ENCODE peak calls at places on chromosomes 3 and 15, in four cellular contexts. One of them, this sample, is unnamed.

GRCh38 chr3:11188231-11188630 is 33.9 kb downstream of the HRH1 start:
- DNase-seq in choroid plexus epithelial cell: no peak
- DNase-seq in esophagus muscularis mucosa: no peak
- DNase-seq in fibroblast of pulmonary artery: no peak
- DNase-seq in this sample: no peak

GRCh38 chr3:113867506-113867905 is 28.9 kb downstream of the GRAMD1C start:
- DNase-seq in choroid plexus epithelial cell: peak; percentile 15
- DNase-seq in esophagus muscularis mucosa: no peak
- DNase-seq in fibroblast of pulmonary artery: peak; percentile 7
- DNase-seq in this sample: no peak

GRCh38 chr3:129890891-129891290 is 2.6 kb downstream of the TMCC1 start:
- DNase-seq in choroid plexus epithelial cell: no peak
- DNase-seq in esophagus muscularis mucosa: no peak
- DNase-seq in fibroblast of pulmonary artery: no peak
- DNase-seq in this sample: no peak

GRCh38 chr3:159837725-159838124 is 150.9 kb upstream of the IL12A start:
- DNase-seq in choroid plexus epithelial cell: no peak
- DNase-seq in esophagus muscularis mucosa: no peak
- DNase-seq in fibroblast of pulmonary artery: no peak
- DNase-seq in this sample: no peak

GRCh38 chr3:195410546-195410945 is 32.3 kb downstream of the ACAP2 start:
- DNase-seq in choroid plexus epithelial cell: no peak
- DNase-seq in esophagus muscularis mucosa: no peak
- DNase-seq in fibroblast of pulmonary artery: no peak
- DNase-seq in this sample: no peak

GRCh38 chr3:147813256-147813655 is 404.1 kb downstream of the ZIC1 start:
- DNase-seq in choroid plexus epithelial cell: no peak
- DNase-seq in esophagus muscularis mucosa: no peak
- DNase-seq in fibroblast of pulmonary artery: no peak
- DNase-seq in this sample: no peak

GRCh38 chr15:57025264-57025939 is 107.0 kb downstream of the TCF12 start:
- DNase-seq in choroid plexus epithelial cell: peak; percentile 67
- DNase-seq in esophagus muscularis mucosa: no peak
- DNase-seq in fibroblast of pulmonary artery: peak; percentile 66
- DNase-seq in this sample: no peak

GRCh38 chr3:129343643-129344360 is 65.1 kb downstream of the HMCES start:
- DNase-seq in choroid plexus epithelial cell: peak; percentile 33
- DNase-seq in esophagus muscularis mucosa: no peak
- DNase-seq in fibroblast of pulmonary artery: peak; percentile 30
- DNase-seq in this sample: no peak

GRCh38 chr3:123546133-123546755 is 38.6 kb downstream of the HACD2 start:
- DNase-seq in choroid plexus epithelial cell: peak; percentile 75
- DNase-seq in esophagus muscularis mucosa: no peak
- DNase-seq in fibroblast of pulmonary artery: peak; percentile 24
- DNase-seq in this sample: no peak

GRCh38 chr3:69086133-69086722 is 1.5 kb downstream of the ARL6IP5 start:
- DNase-seq in choroid plexus epithelial cell: peak; percentile 97
- DNase-seq in esophagus muscularis mucosa: peak; percentile 97
- DNase-seq in fibroblast of pulmonary artery: peak; percentile 95
- DNase-seq in this sample: no peak

GRCh38 chr3:10813425-10813824 is 2.6 kb upstream of the SLC6A11 start:
- DNase-seq in choroid plexus epithelial cell: no peak
- DNase-seq in esophagus muscularis mucosa: no peak
- DNase-seq in fibroblast of pulmonary artery: no peak
- DNase-seq in this sample: no peak

GRCh38 chr3:15535757-15536156 is 14.3 kb upstream of the COLQ start:
- DNase-seq in choroid plexus epithelial cell: peak; percentile 26
- DNase-seq in esophagus muscularis mucosa: no peak
- DNase-seq in fibroblast of pulmonary artery: no peak
- DNase-seq in this sample: no peak

GRCh38 chr3:26236511-26236910 is 386.1 kb upstream of the LRRC3B start:
- DNase-seq in choroid plexus epithelial cell: no peak
- DNase-seq in esophagus muscularis mucosa: no peak
- DNase-seq in fibroblast of pulmonary artery: peak; percentile 4
- DNase-seq in this sample: no peak

DNA sequence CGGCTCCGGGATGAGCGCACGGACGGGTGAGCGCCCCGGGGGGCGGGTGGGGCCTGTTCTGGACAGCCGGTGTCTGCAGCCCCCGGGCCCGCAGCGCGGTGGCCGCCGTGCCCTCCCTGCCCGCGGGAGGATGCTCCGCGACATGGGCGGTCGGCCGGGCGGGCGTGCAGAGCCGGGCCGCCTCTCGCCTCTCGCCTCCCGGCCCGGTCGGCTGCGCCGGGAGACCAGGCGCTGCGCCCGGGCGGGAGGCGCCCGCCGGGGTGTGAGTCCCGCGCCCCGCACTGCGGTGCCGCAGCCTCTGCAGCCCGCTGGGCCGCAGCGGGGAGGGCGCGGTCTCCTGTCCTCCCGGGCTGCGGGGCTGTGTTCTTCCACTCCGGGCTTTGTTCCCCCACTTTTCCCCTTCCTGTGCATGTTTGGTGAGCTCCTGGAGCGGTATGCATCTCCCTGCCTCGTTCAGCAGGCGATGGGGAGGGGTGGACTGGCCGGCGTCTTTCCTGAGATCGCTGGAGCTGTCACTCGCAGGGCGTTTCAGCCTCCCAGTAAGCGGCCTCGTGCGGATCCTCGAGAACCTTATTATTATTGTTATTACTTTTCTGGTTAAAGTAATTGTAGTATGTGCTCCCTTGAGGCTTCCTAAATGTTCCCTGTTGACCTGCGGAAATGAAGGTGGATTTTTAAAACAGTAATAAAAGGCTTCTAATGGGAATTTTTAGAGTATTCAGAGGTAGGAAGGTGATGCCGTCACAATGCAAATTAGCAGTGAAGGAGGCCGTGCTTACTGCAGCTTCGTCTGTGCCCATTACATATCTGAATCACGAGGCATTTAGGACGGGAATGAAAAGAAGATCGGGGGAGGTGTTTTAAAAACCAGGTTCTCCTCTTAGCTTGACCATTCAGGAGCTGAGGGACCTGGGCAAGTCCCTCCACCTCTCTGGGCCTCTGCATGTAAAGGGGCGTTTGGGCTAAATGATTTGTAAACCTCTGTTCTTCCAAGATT is 588 bp downstream of the TMOD2 start:
- DNase-seq in choroid plexus epithelial cell: peak; percentile 40
- DNase-seq in esophagus muscularis mucosa: peak; percentile 86
- DNase-seq in fibroblast of pulmonary artery: peak; percentile 45
- DNase-seq in this sample: peak; percentile 88
- H3K4me3 ChIP-seq in choroid plexus epithelial cell: peak overlapping the region; percentile 66
- H3K4me3 ChIP-seq in esophagus muscularis mucosa: peak overlapping the region; percentile 83
- H3K4me3 ChIP-seq in fibroblast of pulmonary artery: peak overlapping the region; percentile 67
- H3K4me3 ChIP-seq in this sample: peak overlapping the region; percentile 67

GRCh38 chr3:158220575-158220974 is 110.7 kb downstream of the RSRC1 start:
- DNase-seq in choroid plexus epithelial cell: peak; percentile 27
- DNase-seq in esophagus muscularis mucosa: no peak
- DNase-seq in fibroblast of pulmonary artery: no peak
- DNase-seq in this sample: no peak

GRCh38 chr3:158221426-158221825 is 111.5 kb downstream of the RSRC1 start:
- DNase-seq in choroid plexus epithelial cell: no peak
- DNase-seq in esophagus muscularis mucosa: no peak
- DNase-seq in fibroblast of pulmonary artery: no peak
- DNase-seq in this sample: no peak

DNA sequence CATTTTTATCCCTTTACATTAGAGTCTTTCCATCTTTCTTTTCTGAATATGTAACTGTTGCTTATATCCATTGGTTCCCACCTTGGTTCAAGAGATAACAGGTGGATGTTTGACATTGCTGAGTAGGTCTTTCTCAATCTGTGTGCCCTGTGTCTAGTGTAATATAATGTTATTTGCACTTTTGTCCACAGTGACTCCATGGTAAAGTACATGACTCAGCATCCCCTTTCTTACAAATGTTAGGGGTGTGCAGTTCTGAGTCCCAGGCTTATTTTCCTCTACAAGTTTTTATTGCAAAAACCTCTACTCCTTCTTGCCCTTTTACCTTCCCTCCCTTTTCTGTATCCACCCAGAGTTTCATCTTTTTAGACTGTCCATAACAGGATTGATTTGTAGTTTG is 116.5 kb downstream of the RSRC1 start:
- DNase-seq in choroid plexus epithelial cell: no peak
- DNase-seq in esophagus muscularis mucosa: no peak
- DNase-seq in fibroblast of pulmonary artery: no peak
- DNase-seq in this sample: no peak
- TF ChIP-seq CTCF in choroid plexus epithelial cell: no peak
- TF ChIP-seq CTCF in esophagus muscularis mucosa: no peak
- TF ChIP-seq CTCF in fibroblast of pulmonary artery: no peak
- TF ChIP-seq CTCF in this sample: no peak

DNA sequence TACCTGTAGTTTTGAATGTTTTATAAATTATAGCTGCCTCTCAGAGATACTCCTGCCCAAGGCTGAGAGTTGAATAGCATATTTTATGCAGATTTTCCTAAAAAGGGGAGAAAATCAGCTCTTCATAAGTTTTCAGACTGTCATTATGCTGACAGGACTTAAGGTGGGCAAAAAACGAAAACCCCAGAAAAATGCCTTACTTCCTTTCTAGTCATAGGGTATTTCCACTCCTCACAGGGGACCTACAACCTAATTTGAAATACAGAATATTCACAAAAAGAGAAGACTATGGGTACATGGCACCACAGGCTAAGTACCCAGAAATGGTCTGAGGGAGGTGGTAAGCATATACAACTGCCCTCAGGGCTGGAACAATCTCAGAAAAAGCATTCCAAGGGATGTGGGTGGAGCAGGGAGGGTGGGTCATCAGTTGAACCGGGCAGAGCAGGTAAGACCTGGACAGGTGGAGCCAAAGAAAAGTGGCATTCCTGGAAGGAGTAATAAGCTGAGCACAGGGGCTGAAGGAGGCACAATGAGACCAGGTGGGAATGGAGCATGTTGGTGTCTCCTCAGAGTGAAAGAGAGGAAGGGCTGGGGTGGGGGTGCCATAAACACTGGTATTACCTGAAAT is 10.6 kb upstream of the OXSR1 start:
- DNase-seq in choroid plexus epithelial cell: no peak
- DNase-seq in esophagus muscularis mucosa: peak; percentile 8
- DNase-seq in fibroblast of pulmonary artery: no peak
- DNase-seq in this sample: no peak
- H3K4me3 ChIP-seq in choroid plexus epithelial cell: no peak overlapping the region
- H3K4me3 ChIP-seq in esophagus muscularis mucosa: no peak overlapping the region
- H3K4me3 ChIP-seq in fibroblast of pulmonary artery: no peak overlapping the region
- H3K4me3 ChIP-seq in this sample: no peak overlapping the region

GRCh38 chr3:127185268-127185667 is 7.7 kb upstream of the PRR23E start:
- DNase-seq in choroid plexus epithelial cell: no peak
- DNase-seq in esophagus muscularis mucosa: no peak
- DNase-seq in fibroblast of pulmonary artery: no peak
- DNase-seq in this sample: no peak
- TF ChIP-seq CTCF in choroid plexus epithelial cell: no peak
- TF ChIP-seq CTCF in esophagus muscularis mucosa: no peak
- TF ChIP-seq CTCF in fibroblast of pulmonary artery: no peak
- TF ChIP-seq CTCF in this sample: no peak

DNA sequence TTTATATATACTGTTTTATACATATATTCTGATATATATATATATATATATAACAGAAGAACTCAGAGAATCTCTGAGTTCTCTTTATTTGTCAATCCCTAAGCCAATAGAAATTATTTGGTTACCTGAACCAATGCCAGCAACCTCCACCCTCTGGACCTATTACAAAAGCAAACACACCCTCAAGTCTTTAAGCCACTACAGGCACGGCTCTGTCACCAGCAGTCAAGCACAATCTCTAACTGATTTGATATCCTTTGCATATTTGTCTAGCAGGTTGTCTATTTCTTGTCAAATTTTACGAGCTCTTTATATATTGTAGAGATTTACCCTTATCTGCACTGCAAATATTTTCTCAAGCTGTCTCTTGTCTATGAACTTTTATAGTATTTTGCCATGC is 66.6 kb upstream of the TOPAZ1 start:
- DNase-seq in choroid plexus epithelial cell: no peak
- DNase-seq in esophagus muscularis mucosa: peak; percentile 66
- DNase-seq in fibroblast of pulmonary artery: no peak
- DNase-seq in this sample: no peak
- H3K4me3 ChIP-seq in choroid plexus epithelial cell: no peak overlapping the region
- H3K4me3 ChIP-seq in esophagus muscularis mucosa: no peak overlapping the region
- H3K4me3 ChIP-seq in fibroblast of pulmonary artery: no peak overlapping the region
- H3K4me3 ChIP-seq in this sample: no peak overlapping the region

DNA sequence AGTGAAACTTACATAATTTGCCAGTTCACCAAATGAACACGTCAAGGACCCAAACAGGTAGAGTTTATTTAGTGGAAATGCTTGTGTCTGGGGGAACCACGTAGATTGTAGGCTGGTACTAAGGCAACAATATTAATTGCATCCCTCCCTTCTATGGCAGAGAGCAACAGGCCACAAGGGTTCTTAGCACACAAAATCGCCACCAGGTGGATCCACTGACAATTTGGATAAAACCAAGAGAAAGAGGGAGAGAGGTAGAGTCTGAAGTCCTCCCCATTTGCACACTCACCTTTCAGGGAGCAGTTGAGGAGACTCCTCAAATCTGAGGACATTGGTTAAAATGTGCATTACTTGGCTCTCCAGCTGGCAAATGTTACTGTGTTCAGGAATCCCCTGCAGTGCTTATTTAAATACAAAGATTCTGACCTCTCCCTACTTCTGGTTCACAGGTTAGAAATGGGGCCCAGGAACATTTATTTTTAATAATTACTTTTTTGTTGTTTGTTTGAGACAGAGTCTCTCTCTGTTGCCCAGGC is 181.0 kb upstream of the FEZF2 start:
- DNase-seq in choroid plexus epithelial cell: peak; percentile 23
- DNase-seq in esophagus muscularis mucosa: peak; percentile 21
- DNase-seq in fibroblast of pulmonary artery: no peak
- DNase-seq in this sample: no peak
- TF ChIP-seq CTCF in choroid plexus epithelial cell: peak; percentile 55
- TF ChIP-seq CTCF in esophagus muscularis mucosa: no peak
- TF ChIP-seq CTCF in fibroblast of pulmonary artery: peak; percentile 42
- TF ChIP-seq CTCF in this sample: no peak

This sample was measured in vagina.